ENCODE peak calls at places on chromosomes 1 and 21, in six cellular contexts. H, Y, D, A, P and V are unnamed samples.

GRCh38 chr21:30194701-30195299 is 21.1 kb downstream of the CLDN8 start:
- DNase-seq in Y (no peak), D (peak; percentile 2), P (no peak), A (peak; percentile 59), H (peak; percentile 35), V (no peak)

GRCh38 chr1:33007190-33008050 is 29.3 kb downstream of the AK2 start:
- DNase-seq in A (peak; percentile 82), H (no peak), D (peak; percentile 88), Y (peak; percentile 94), P (no peak), V (no peak)

GRCh38 chr1:151222130-151222529 is 23.8 kb downstream of the PIP5K1A start:
- DNase-seq in D (peak; percentile 5), A (peak; percentile 45), P (no peak), H (no peak), Y (peak; percentile 33), V (no peak)

GRCh38 chr1:150162862-150163706 is 13.4 kb downstream of the PLEKHO1 start:
- DNase-seq in Y (peak; percentile 100), H (peak; percentile 83), D (peak; percentile 100), P (peak; percentile 96), A (peak; percentile 98), V (peak; percentile 90)

GRCh38 chr1:79323240-79324025 is 316.9 kb upstream of the ADGRL4 start:
- DNase-seq in H (no peak), P (no peak), A (peak; percentile 17), D (peak; percentile 99), Y (peak; percentile 100), V (no peak)

GRCh38 chr1:6623269-6623965 is 1.3 kb upstream of the THAP3 start:
- DNase-seq in A (no peak), H (no peak), D (no peak), Y (no peak), P (no peak), V (no peak)

GRCh38 chr1:203531063-203531462 is 37.1 kb downstream of the OPTC start:
- DNase-seq in H (no peak), P (no peak), Y (no peak), D (no peak), A (no peak), V (no peak)

GRCh38 chr1:15573477-15573876 is 11.4 kb downstream of the AGMAT start:
- DNase-seq in P (no peak), Y (peak; percentile 28), H (no peak), D (peak; percentile 12), A (no peak), V (no peak)

GRCh38 chr1:115642168-115643072 is 650 bp downstream of the VANGL1 start:
- DNase-seq in H (peak; percentile 20), A (peak; percentile 79), P (peak; percentile 44), D (peak; percentile 56), Y (peak; percentile 20), V (peak; percentile 69)

GRCh38 chr1:214609692-214610091 is 6.7 kb downstream of the CENPF start:
- DNase-seq in Y (no peak), D (no peak), P (no peak), H (no peak), A (no peak), V (no peak)

GRCh38 chr1:63674238-63674864 is 81.1 kb downstream of the PGM1 start:
- DNase-seq in D (peak; percentile 81), P (peak; percentile 85), Y (peak; percentile 93), H (peak; percentile 51), A (peak; percentile 91), V (peak; percentile 79)

GRCh38 chr1:116314305-116314919 is 58.6 kb upstream of the ATP1A1 start:
- DNase-seq in A (no peak), P (no peak), D (no peak), H (no peak), Y (no peak), V (no peak)

GRCh38 chr1:9867408-9868243 is 42.4 kb downstream of the CTNNBIP1 start:
- DNase-seq in D (peak; percentile 65), H (peak; percentile 80), A (peak; percentile 71), P (peak; percentile 82), Y (peak; percentile 57), V (peak; percentile 56)

GRCh38 chr1:161187311-161187710 is 10.0 kb upstream of the B4GALT3 start:
- DNase-seq in A (no peak), Y (no peak), H (no peak), D (no peak), P (no peak), V (no peak)

GRCh38 chr1:152917794-152918193 is 9.4 kb downstream of the IVL start:
- DNase-seq in D (no peak), P (no peak), A (peak; percentile 81), H (no peak), Y (peak; percentile 1), V (no peak)

GRCh38 chr21:14096172-14096571 is 114.6 kb downstream of the LIPI start:
- DNase-seq in A (no peak), H (no peak), Y (no peak), P (no peak), D (no peak), V (no peak)

GRCh38 chr1:159188375-159188788 is 16.3 kb upstream of the ACKR1 start:
- DNase-seq in A (peak; percentile 98), Y (peak; percentile 22), P (peak; percentile 96), H (peak; percentile 85), D (peak; percentile 36), V (peak; percentile 88)

GRCh38 chr21:45942011-45942546 is 39.5 kb upstream of the COL6A1 start:
- DNase-seq in Y (no peak), P (no peak), H (no peak), D (no peak), A (no peak), V (no peak)

DNA sequence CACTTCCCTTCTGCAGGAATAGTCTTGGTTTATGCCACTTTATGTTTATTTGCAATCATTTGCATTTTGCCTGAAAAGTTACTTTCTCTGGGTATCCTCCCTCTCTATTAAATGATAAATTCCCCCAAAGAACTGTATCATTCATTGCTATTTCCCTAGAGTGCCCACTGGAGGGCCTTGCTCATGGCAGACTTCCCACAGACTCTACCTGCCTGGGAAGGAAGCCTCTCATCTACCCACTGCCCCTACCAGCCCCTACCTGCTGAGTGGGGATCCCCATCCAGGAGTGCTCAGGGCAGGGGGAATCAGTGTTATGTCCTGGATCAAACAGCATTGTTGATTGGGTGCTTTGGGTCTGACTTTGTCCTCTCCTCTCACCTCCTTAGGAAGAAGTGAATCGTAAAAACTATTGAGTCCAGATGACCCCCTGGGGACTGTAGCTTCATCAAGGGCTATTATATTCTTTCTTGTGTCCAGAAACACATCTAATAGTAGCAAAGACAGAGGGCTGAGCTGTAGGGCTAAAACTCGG is 6.8 kb upstream of the LRRN2 start:
- DNase-seq in A (peak; percentile 48), P (peak; percentile 49), H (no peak), Y (no peak), D (no peak), V (no peak)
- H2BK15ac ChIP-seq in A (no peak overlapping the region), P (no peak overlapping the region), H (no peak overlapping the region), Y (no peak overlapping the region), D (no peak overlapping the region), V (no peak overlapping the region)

DNA sequence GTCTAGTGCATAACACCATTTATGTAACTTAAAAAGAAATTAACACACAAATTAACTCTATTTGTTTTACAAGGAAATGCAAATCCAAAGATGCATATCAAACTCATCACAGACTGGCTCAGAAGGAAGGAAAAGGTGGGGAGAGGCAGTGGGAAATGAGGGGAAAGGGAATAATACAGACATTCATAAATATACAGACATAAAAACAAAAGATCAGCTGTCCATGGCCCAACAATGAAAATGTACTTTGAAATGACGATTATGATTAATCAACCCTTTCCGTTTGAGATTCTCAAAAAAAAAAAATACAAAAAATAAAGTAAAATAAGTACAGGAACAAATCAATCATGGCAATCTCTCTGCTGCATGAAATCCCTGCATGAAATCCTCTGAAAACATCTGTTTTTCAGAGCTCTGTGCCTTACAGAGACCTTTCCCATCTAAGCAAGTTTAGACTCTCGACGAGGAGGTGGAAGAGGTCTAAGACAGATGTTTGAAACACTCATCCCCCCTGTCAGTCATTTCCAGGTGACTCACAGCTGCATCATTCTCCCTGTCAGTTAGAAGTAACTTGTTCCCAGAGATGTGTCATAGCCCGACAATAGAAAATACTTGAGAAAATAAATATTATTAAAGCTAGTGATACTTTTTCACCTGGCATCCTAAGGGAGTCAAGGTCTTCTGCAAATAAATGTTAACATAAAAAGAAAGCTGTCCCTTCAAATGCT is 41.4 kb upstream of the SEC16B start:
- DNase-seq in Y (peak; percentile 84), D (peak; percentile 31), H (no peak), P (no peak), A (no peak), V (no peak)
- H2BK15ac ChIP-seq in Y (no peak overlapping the region), D (no peak overlapping the region), H (no peak overlapping the region), P (no peak overlapping the region), A (no peak overlapping the region), V (no peak overlapping the region)

GRCh38 chr1:61536722-61537121 is 188.2 kb downstream of the TM2D1 start:
- DNase-seq in H (no peak), P (no peak), Y (no peak), D (no peak), A (no peak), V (no peak)

GRCh38 chr1:61538228-61538627 is 186.7 kb downstream of the TM2D1 start:
- DNase-seq in A (no peak), P (no peak), H (no peak), Y (no peak), D (no peak), V (no peak)

GRCh38 chr1:61534847-61535246 is 190.1 kb downstream of the TM2D1 start:
- DNase-seq in P (no peak), Y (no peak), H (no peak), A (no peak), D (no peak), V (no peak)

GRCh38 chr1:61533546-61533945 is 191.4 kb downstream of the TM2D1 start:
- DNase-seq in D (no peak), A (no peak), P (no peak), Y (no peak), H (no peak), V (no peak)

GRCh38 chr1:61536174-61536573 is 188.8 kb downstream of the TM2D1 start:
- DNase-seq in D (no peak), Y (no peak), A (no peak), P (no peak), H (no peak), V (no peak)
- H2BK15ac ChIP-seq in D (no peak overlapping the region), Y (no peak overlapping the region), A (no peak overlapping the region), P (no peak overlapping the region), H (no peak overlapping the region), V (no peak overlapping the region)

DNA sequence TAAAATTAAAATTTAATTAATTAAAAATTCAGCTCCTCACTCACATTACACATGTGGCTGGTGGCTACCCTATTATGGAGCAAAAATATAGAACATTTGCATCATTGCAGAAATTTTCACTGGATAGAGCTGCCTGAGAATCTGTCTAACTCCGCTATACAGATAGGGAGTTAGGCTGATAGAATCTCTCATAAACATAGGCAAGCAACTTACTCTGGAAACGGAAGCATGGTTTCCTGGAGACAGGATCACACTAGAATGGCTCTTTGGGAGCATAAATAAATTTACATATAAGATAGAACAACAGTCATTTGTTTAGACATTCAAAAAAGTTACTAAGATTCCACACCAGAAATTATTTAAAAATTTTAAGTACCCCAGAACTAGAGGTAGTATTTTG is 12.2 kb upstream of the LAMC2 start:
- DNase-seq in A (no peak), D (no peak), Y (no peak), H (no peak), P (no peak), V (no peak)
- H2BK15ac ChIP-seq in A (no peak overlapping the region), D (no peak overlapping the region), Y (no peak overlapping the region), H (no peak overlapping the region), P (no peak overlapping the region), V (no peak overlapping the region)

GRCh38 chr21:27070881-27071670 is 104.2 kb upstream of the ADAMTS5 start:
- DNase-seq in A (no peak), Y (peak; percentile 31), H (no peak), D (no peak), P (no peak), V (no peak)

GRCh38 chr21:27061783-27062182 is 94.9 kb upstream of the ADAMTS5 start:
- DNase-seq in H (no peak), P (no peak), A (no peak), D (no peak), Y (no peak), V (no peak)

GRCh38 chr21:27062441-27062840 is 95.6 kb upstream of the ADAMTS5 start:
- DNase-seq in H (no peak), D (no peak), A (no peak), Y (no peak), P (no peak), V (no peak)

GRCh38 chr21:27067226-27067625 is 100.3 kb upstream of the ADAMTS5 start:
- DNase-seq in A (no peak), H (no peak), Y (no peak), P (no peak), D (no peak), V (no peak)
- H2BK15ac ChIP-seq in A (no peak overlapping the region), H (no peak overlapping the region), Y (no peak overlapping the region), P (no peak overlapping the region), D (no peak overlapping the region), V (no peak overlapping the region)